ENCODE peak calls at places on chromosomes 12 and 14, in nine cellular contexts. Q is suprapubic skin; F is naive thymus-derived CD4-positive, alpha-beta T cell; P is cardiac muscle cell; U is tibial artery; G is uterus; B is left ventricle myocardium inferior; V is prostate gland; D is spleen. J is an unnamed sample. For H3K4me1, the result is how much of the 10 kb centered on the place peaks cover.

GRCh38 chr12:114661245-114661644 is 22.7 kb downstream of the TBX3 start:
- DNase-seq in Q (no peak), F (no peak), P (no peak), U (no peak), G (peak), B (no peak), V (no peak), D (no peak), J (no peak)

GRCh38 chr12:12837025-12837872 is 24.1 kb downstream of the DDX47 start:
- DNase-seq in Q (no peak), F (peak), P (peak), U (no peak), G (peak), B (no peak), V (no peak), D (no peak), J (no peak)

GRCh38 chr12:52419656-52420055 is 13.5 kb upstream of the KRT82 start:
- DNase-seq in Q (no peak), F (no peak), P (peak), U (no peak), G (no peak), B (no peak), V (no peak), D (no peak), J (no peak)

GRCh38 chr14:51867753-51868152 is 7.3 kb downstream of the GNG2 start:
- DNase-seq in Q (no peak), F (no peak), P (no peak), U (no peak), G (no peak), B (no peak), V (no peak), D (no peak), J (no peak)

GRCh38 chr12:1250641-1251040 is 259.6 kb downstream of the ERC1 start:
- DNase-seq in Q (no peak), F (no peak), P (no peak), U (no peak), G (no peak), B (no peak), V (no peak), D (no peak), J (no peak)

GRCh38 chr12:402127-402456 is 648 bp downstream of the CCDC77 start:
- DNase-seq in Q (no peak), F (peak), P (peak), U (no peak), G (no peak), B (no peak), V (no peak), D (no peak), J (no peak)

GRCh38 chr12:66129934-66130266 is 650 bp downstream of the LLPH start:
- DNase-seq in Q (no peak), F (peak), P (peak), U (no peak), G (no peak), B (no peak), V (no peak), D (no peak), J (no peak)

GRCh38 chr14:70555890-70556289 is 21.1 kb upstream of the ADAM20 start:
- DNase-seq in Q (no peak), F (no peak), P (peak), U (no peak), G (no peak), B (peak), V (no peak), D (peak), J (no peak)

GRCh38 chr14:96287856-96288255 is 31.8 kb downstream of the BDKRB1 start:
- DNase-seq in Q (no peak), F (no peak), P (no peak), U (no peak), G (no peak), B (no peak), V (no peak), D (no peak), J (no peak)

GRCh38 chr12:92088802-92089201 is 56.8 kb downstream of the BTG1 start:
- DNase-seq in Q (no peak), F (no peak), P (no peak), U (no peak), G (no peak), B (no peak), V (no peak), D (no peak), J (no peak)

GRCh38 chr12:62683724-62684501 is 217.3 kb downstream of the MON2 start:
- DNase-seq in Q (peak), F (no peak), P (peak), U (peak), G (peak), B (peak), V (no peak), D (no peak), J (no peak)

GRCh38 chr12:26271889-26272492 is 76.6 kb downstream of the SSPN start:
- DNase-seq in Q (no peak), F (no peak), P (peak), U (peak), G (peak), B (peak), V (peak), D (peak), J (no peak)

GRCh38 chr12:124597041-124597440 is 29.6 kb upstream of the NCOR2 start:
- DNase-seq in Q (no peak), F (no peak), P (no peak), U (no peak), G (no peak), B (no peak), V (no peak), D (no peak), J (no peak)

GRCh38 chr14:73325063-73325462 is 87.8 kb downstream of the PAPLN start:
- DNase-seq in Q (no peak), F (no peak), P (no peak), U (no peak), G (no peak), B (no peak), V (no peak), D (no peak), J (no peak)

GRCh38 chr12:109836916-109837315 is 3.7 kb upstream of the TRPV4 start:
- DNase-seq in Q (no peak), F (no peak), P (no peak), U (no peak), G (no peak), B (no peak), V (no peak), D (no peak), J (no peak)

DNA sequence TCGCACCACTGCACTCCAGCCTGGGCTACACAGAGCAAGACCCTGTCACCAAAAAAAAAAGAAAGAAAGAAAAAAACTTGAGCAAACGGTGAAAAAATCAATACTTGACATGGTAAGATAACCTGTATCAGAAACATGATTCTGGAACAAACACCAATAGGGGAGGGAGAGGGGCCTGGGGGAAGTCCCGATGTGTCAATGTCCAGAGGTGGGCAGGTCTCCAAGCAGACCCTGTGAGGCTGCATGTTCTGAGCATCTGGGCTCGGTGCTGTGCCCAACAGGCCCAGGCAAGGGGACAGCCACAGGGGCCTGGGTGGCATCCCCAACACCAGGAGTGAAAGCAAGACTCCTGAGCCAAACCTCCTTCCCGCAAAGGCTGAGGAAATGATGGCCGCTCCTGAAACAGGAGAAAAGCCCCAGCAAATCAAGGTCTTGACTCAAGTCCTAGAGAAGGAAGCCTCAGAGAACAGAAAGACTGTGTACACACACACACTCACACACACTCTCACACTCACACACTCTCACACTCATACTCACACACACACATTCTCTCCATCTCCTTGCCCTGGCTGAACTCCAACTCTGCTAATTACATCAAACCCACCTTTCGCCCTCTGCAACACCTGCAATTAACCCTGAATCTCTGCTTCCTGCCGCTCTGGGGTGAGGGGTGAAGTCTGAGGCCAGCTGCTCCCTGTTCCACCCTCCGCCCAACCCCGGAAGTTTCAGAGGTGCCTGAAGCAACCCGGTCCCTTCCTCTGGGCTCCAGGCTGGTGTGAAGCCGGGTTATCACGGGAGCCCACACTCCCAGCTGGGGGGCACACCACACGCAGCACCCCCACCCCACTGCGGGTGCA is 20.4 kb downstream of the CCDC88C start:
- DNase-seq in Q (no peak), F (peak), P (no peak), U (no peak), G (no peak), B (no peak), V (no peak), D (peak), J (no peak)
- H3K4me1 ChIP-seq in Q (under half), F (half or more), P (under half), U (under half), G (under half), B (under half), V (half or more), D (half or more), J (half or more)

GRCh38 chr14:36949371-36949770 is 223.0 kb downstream of the SLC25A21 start:
- DNase-seq in Q (no peak), F (no peak), P (no peak), U (no peak), G (no peak), B (no peak), V (no peak), D (no peak), J (no peak)

GRCh38 chr14:36952702-36953101 is 219.7 kb downstream of the SLC25A21 start:
- DNase-seq in Q (no peak), F (no peak), P (no peak), U (no peak), G (no peak), B (no peak), V (no peak), D (no peak), J (no peak)

GRCh38 chr14:36950812-36951211 is 221.6 kb downstream of the SLC25A21 start:
- DNase-seq in Q (no peak), F (no peak), P (no peak), U (no peak), G (no peak), B (no peak), V (no peak), D (no peak), J (no peak)

GRCh38 chr14:36948157-36948859 is 224.1 kb downstream of the SLC25A21 start:
- DNase-seq in Q (no peak), F (no peak), P (no peak), U (no peak), G (no peak), B (no peak), V (no peak), D (no peak), J (no peak)

GRCh38 chr14:36951380-36951911 is 221.0 kb downstream of the SLC25A21 start:
- DNase-seq in Q (no peak), F (no peak), P (no peak), U (no peak), G (no peak), B (no peak), V (no peak), D (no peak), J (no peak)
- H3K4me1 ChIP-seq in Q (under half), F (under half), P (under half), U (under half), G (under half), B (under half), V (under half), D (under half), J (under half)

GRCh38 chr12:54389139-54389508 is 4.6 kb upstream of the ZNF385A start:
- DNase-seq in Q (no peak), F (no peak), P (no peak), U (no peak), G (no peak), B (no peak), V (no peak), D (no peak), J (no peak)
- H3K4me1 ChIP-seq in Q (half or more), F (under half), P (half or more), U (under half), G (under half), B (under half), V (under half), D (under half), J (under half)

DNA sequence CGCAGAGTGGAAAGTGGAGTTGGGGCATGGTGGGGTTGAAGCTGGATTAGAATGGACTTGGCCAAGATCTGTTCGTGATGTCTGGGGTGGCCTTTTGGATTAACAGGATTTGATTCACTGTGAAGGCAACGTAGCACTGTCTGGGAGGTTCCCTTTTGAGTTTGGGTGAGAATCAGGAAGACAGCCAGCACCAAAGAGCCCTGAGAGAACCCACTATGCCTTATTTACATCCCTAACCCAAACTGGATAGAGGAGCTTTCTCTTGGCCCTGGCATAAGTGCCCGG is 269.6 kb downstream of the ZFP36L1 start:
- DNase-seq in Q (no peak), F (no peak), P (no peak), U (no peak), G (no peak), B (no peak), V (no peak), D (no peak), J (no peak)
- H3K4me1 ChIP-seq in Q (half or more), F (under half), P (under half), U (half or more), G (under half), B (half or more), V (under half), D (under half), J (under half)